ENCODE peak calls at places on chromosomes 4 and X, in four cellular contexts. One of them, this sample, is unnamed.
A peak's percentile ranks its signal among the peaks of the same experiment; 100 is the strongest.

GRCh38 chr4:187218705-187219245 is 495.1 kb upstream of the FAT1 start:
- DNase-seq in K562: no peak
- DNase-seq in GM12878: no peak
- DNase-seq in HCT116: no peak
- DNase-seq in this sample: no peak

GRCh38 chr4:113474017-113474416 is 287.5 kb downstream of the CAMK2D start:
- DNase-seq in K562: no peak
- DNase-seq in GM12878: no peak
- DNase-seq in HCT116: peak; percentile 72
- DNase-seq in this sample: no peak

GRCh38 chrX:137549846-137550534 is 15.9 kb upstream of the ZIC3 start:
- DNase-seq in K562: no peak
- DNase-seq in GM12878: no peak
- DNase-seq in HCT116: no peak
- DNase-seq in this sample: no peak

GRCh38 chrX:45360571-45360970 is 159.9 kb upstream of the DIPK2B start:
- DNase-seq in K562: no peak
- DNase-seq in GM12878: no peak
- DNase-seq in HCT116: no peak
- DNase-seq in this sample: no peak

GRCh38 chr4:168840988-168841681 is 168.9 kb downstream of the CBR4 start:
- DNase-seq in K562: no peak
- DNase-seq in GM12878: no peak
- DNase-seq in HCT116: no peak
- DNase-seq in this sample: no peak

GRCh38 chrX:139691493-139691842 is 16.5 kb downstream of the MCF2 start:
- DNase-seq in K562: no peak
- DNase-seq in GM12878: no peak
- DNase-seq in HCT116: no peak
- DNase-seq in this sample: no peak

GRCh38 chrX:132488092-132488749 is 617 bp downstream of the MBNL3 start:
- DNase-seq in K562: no peak
- DNase-seq in GM12878: no peak
- DNase-seq in HCT116: no peak
- DNase-seq in this sample: peak; percentile 37

GRCh38 chrX:110125435-110125834 is 122.5 kb downstream of the TMEM164 start:
- DNase-seq in K562: no peak
- DNase-seq in GM12878: no peak
- DNase-seq in HCT116: no peak
- DNase-seq in this sample: peak; percentile 15

GRCh38 chrX:135060697-135061096 is 8.8 kb upstream of the RTL8A start:
- DNase-seq in K562: no peak
- DNase-seq in GM12878: no peak
- DNase-seq in HCT116: no peak
- DNase-seq in this sample: no peak

GRCh38 chr4:5019274-5019673 is at the start of gene CYTL1:
- DNase-seq in K562: no peak
- DNase-seq in GM12878: no peak
- DNase-seq in HCT116: no peak
- DNase-seq in this sample: peak; percentile 12

GRCh38 chr4:103091601-103092223 is 7.9 kb downstream of the BDH2 start:
- DNase-seq in K562: peak; percentile 19
- DNase-seq in GM12878: peak; percentile 59
- DNase-seq in HCT116: peak; percentile 63
- DNase-seq in this sample: peak; percentile 66

GRCh38 chr4:1556541-1557220 is 127.4 kb downstream of the FAM53A start:
- DNase-seq in K562: no peak
- DNase-seq in GM12878: no peak
- DNase-seq in HCT116: no peak
- DNase-seq in this sample: no peak

GRCh38 chrX:53481093-53481492 is 46.9 kb upstream of the HSD17B10 start:
- DNase-seq in K562: peak; percentile 25
- DNase-seq in GM12878: no peak
- DNase-seq in HCT116: no peak
- DNase-seq in this sample: no peak

GRCh38 chr4:153209410-153209809 is 5.2 kb downstream of the TRIM2 start:
- DNase-seq in K562: no peak
- DNase-seq in GM12878: no peak
- DNase-seq in HCT116: no peak
- DNase-seq in this sample: no peak

GRCh38 chr4:63589796-63590195 is 819.5 kb downstream of the TECRL start:
- DNase-seq in K562: no peak
- DNase-seq in GM12878: no peak
- DNase-seq in HCT116: no peak
- DNase-seq in this sample: no peak

GRCh38 chr4:100360211-100360610 is 157.6 kb downstream of the EMCN start:
- DNase-seq in K562: no peak
- DNase-seq in GM12878: no peak
- DNase-seq in HCT116: no peak
- DNase-seq in this sample: no peak

GRCh38 chr4:2831611-2832308 is 11.9 kb upstream of the ADD1 start:
- DNase-seq in K562: no peak
- DNase-seq in GM12878: no peak
- DNase-seq in HCT116: no peak
- DNase-seq in this sample: no peak

GRCh38 chrX:40152173-40152705 is 54.5 kb upstream of the BCOR start:
- DNase-seq in K562: no peak
- DNase-seq in GM12878: no peak
- DNase-seq in HCT116: no peak
- DNase-seq in this sample: no peak

GRCh38 chr4:150114641-150115040 is 36.4 kb downstream of the DCLK2 start:
- DNase-seq in K562: no peak
- DNase-seq in GM12878: no peak
- DNase-seq in HCT116: no peak
- DNase-seq in this sample: no peak

GRCh38 chr4:150117094-150117493 is 38.8 kb downstream of the DCLK2 start:
- DNase-seq in K562: no peak
- DNase-seq in GM12878: no peak
- DNase-seq in HCT116: no peak
- DNase-seq in this sample: no peak

GRCh38 chr4:150116506-150116905 is 38.3 kb downstream of the DCLK2 start:
- DNase-seq in K562: no peak
- DNase-seq in GM12878: no peak
- DNase-seq in HCT116: no peak
- DNase-seq in this sample: no peak

GRCh38 chr4:150117629-150118028 is 39.4 kb downstream of the DCLK2 start:
- DNase-seq in K562: no peak
- DNase-seq in GM12878: no peak
- DNase-seq in HCT116: no peak
- DNase-seq in this sample: no peak

DNA sequence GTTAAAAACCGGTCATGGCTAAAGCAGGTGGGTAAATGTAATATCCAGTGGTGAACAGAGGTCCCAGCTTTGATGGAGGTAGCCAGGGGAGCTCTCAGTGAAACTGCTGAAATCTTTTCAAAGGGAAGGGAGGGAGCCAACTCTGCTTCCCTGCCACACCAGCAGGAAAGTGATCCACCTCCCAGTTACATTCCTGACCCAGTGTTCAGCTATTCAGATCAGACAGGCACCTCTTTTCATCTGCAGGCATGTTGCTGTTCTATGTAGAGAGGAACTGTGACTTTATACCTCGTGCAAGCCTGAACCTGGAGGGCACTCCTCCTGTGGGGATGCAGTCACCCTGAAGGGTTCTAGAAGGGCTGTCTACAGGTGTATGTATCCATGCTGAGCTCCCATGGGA is 37.6 kb downstream of the DCLK2 start:
- DNase-seq in K562: no peak
- DNase-seq in GM12878: no peak
- DNase-seq in HCT116: no peak
- DNase-seq in this sample: no peak
- H3K36me3 ChIP-seq in K562: no peaks in the 10 kb centered on the region
- H3K36me3 ChIP-seq in GM12878: no peaks in the 10 kb centered on the region
- H3K36me3 ChIP-seq in HCT116: no peaks in the 10 kb centered on the region
- H3K36me3 ChIP-seq in this sample: no peaks in the 10 kb centered on the region

DNA sequence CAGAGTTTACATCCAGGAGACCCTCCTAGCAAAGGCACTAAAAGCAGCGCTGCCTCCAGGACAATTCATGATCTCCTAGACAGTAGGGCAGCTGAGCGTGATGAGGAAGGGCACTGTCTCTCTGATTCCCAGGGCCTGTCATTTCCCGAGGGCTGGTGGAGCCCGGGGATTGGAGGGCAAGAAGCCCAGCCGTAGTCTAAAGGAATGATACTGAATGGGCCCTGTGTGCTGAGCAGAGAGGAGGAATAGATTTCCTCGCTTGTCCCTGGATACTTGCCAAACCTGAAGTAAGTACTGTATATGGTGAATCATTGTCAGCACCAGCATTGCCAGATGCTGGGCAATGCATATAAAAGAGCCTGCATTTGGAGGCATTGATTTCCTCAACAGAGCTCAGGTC is 88.0 kb upstream of the SLITRK2 start:
- DNase-seq in K562: no peak
- DNase-seq in GM12878: no peak
- DNase-seq in HCT116: no peak
- DNase-seq in this sample: no peak
- TF ChIP-seq MAX in K562: no peak
- TF ChIP-seq MAX in GM12878: no peak
- TF ChIP-seq MAX in HCT116: no peak
- TF ChIP-seq MAX in this sample: no peak

GRCh38 chr4:87019898-87020297 is 85.1 kb downstream of the AFF1 start:
- DNase-seq in K562: no peak
- DNase-seq in GM12878: no peak
- DNase-seq in HCT116: no peak
- DNase-seq in this sample: no peak

GRCh38 chr4:87018751-87019150 is 83.9 kb downstream of the AFF1 start:
- DNase-seq in K562: no peak
- DNase-seq in GM12878: no peak
- DNase-seq in HCT116: no peak
- DNase-seq in this sample: no peak

GRCh38 chr4:87017580-87018061 is 82.8 kb downstream of the AFF1 start:
- DNase-seq in K562: peak; percentile 50
- DNase-seq in GM12878: no peak
- DNase-seq in HCT116: no peak
- DNase-seq in this sample: no peak

GRCh38 chr4:87024181-87024580 is 89.4 kb downstream of the AFF1 start:
- DNase-seq in K562: no peak
- DNase-seq in GM12878: no peak
- DNase-seq in HCT116: no peak
- DNase-seq in this sample: no peak

DNA sequence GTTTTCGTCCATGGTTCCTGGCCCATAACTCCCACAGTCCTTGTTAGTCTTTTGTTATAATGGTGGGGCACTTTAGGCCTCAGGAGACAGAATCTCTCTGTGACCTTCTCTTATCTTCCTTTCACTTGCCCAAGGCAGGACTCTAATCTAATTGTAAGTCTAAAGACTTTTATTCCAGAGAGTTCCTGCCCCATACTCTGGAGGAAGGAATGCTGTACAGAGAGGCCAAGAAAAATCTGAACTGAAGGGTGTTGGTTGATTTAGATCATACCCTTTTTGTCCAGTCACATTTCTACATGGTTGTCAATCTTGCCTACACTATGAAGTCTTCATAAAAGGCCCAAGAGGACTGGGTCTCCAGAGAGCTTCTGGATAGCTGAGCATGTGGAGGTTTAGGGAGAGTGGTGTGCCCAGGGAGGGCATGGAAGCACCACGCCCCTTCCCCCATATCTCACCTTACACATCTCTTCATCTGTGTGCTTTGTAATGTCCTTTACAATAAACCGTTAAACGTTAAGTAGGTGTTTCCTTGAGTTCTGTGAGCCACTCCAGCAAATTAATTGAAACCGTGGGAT is 84.5 kb downstream of the AFF1 start:
- DNase-seq in K562: no peak
- DNase-seq in GM12878: no peak
- DNase-seq in HCT116: no peak
- DNase-seq in this sample: no peak
- H3K27ac ChIP-seq in K562: peak overlapping the region; percentile 80
- H3K27ac ChIP-seq in GM12878: peak overlapping the region; percentile 78
- H3K27ac ChIP-seq in HCT116: no peak overlapping the region
- H3K27ac ChIP-seq in this sample: no peak overlapping the region

GRCh38 chr4:8398347-8398746 is 42.2 kb downstream of the ACOX3 start:
- DNase-seq in K562: no peak
- DNase-seq in GM12878: no peak
- DNase-seq in HCT116: no peak
- DNase-seq in this sample: no peak
- H3K36me3 ChIP-seq in K562: no peaks in the 10 kb centered on the region
- H3K36me3 ChIP-seq in GM12878: no peaks in the 10 kb centered on the region
- H3K36me3 ChIP-seq in HCT116: no peaks in the 10 kb centered on the region
- H3K36me3 ChIP-seq in this sample: no peaks in the 10 kb centered on the region

GRCh38 chr4:20662851-20663250 is 37.4 kb upstream of the PACRGL start:
- DNase-seq in K562: no peak
- DNase-seq in GM12878: no peak
- DNase-seq in HCT116: no peak
- DNase-seq in this sample: peak; percentile 84
- TF ChIP-seq MAX in K562: no peak
- TF ChIP-seq MAX in GM12878: no peak
- TF ChIP-seq MAX in HCT116: no peak
- TF ChIP-seq MAX in this sample: no peak

DNA sequence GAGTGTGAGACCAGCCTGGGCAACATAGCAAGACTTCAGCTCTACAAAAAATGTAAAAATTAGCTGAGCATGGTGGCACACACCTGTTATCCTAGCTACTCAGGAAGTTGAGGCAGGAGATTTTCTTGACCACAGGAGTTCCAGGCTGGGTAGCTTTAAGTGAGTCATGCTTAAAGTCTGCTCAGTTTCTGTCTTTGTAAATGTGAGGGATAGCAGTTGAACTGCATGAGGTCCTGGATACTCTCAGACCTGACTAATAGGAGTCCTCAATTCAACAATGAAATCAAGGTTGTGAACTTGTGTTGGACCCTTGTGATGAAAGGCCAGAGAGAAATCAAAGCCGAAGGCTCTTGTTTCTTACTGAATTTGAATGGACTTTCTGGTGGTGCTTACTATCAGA is 45.2 kb downstream of the STARD8 start:
- DNase-seq in K562: no peak
- DNase-seq in GM12878: no peak
- DNase-seq in HCT116: no peak
- DNase-seq in this sample: no peak
- H3K27ac ChIP-seq in K562: no peak overlapping the region
- H3K27ac ChIP-seq in GM12878: no peak overlapping the region
- H3K27ac ChIP-seq in HCT116: no peak overlapping the region
- H3K27ac ChIP-seq in this sample: peak overlapping the region; percentile 46

GRCh38 chr4:87121332-87122065 is 98.9 kb downstream of the KLHL8 start:
- DNase-seq in K562: no peak
- DNase-seq in GM12878: no peak
- DNase-seq in HCT116: no peak
- DNase-seq in this sample: no peak
- H3K36me3 ChIP-seq in K562: peaks cover 80% of the 10 kb centered on the region
- H3K36me3 ChIP-seq in GM12878: peaks cover 11% of the 10 kb centered on the region
- H3K36me3 ChIP-seq in HCT116: peaks cover 5% of the 10 kb centered on the region
- H3K36me3 ChIP-seq in this sample: peaks cover 21% of the 10 kb centered on the region